ENCODE peak calls at places on chromosomes 7 and 10, in four cellular contexts. W is testis, O is NB4, M is omental fat pad. F is an unnamed sample.

GRCh38 chr7:136555933-136556332 is 312.5 kb upstream of the CHRM2 start:
- DNase-seq in M (no peak), W (no peak), O (no peak), F (no peak)

GRCh38 chr10:1650542-1651279 is 86.6 kb downstream of the ADARB2 start:
- DNase-seq in M (no peak), W (no peak), O (no peak), F (no peak)

GRCh38 chr7:115059312-115059711 is 137.4 kb downstream of the MDFIC start:
- DNase-seq in M (no peak), O (no peak), W (no peak), F (no peak)

GRCh38 chr10:75042292-75042974 is 69.0 kb upstream of the SAMD8 start:
- DNase-seq in O (no peak), M (no peak), W (no peak), F (no peak)

GRCh38 chr10:121618906-121619305 is 20.7 kb upstream of the FGFR2 start:
- DNase-seq in M (no peak), O (no peak), W (no peak), F (no peak)

GRCh38 chr10:122939819-122940543 is 14.0 kb downstream of the C10orf88 start:
- DNase-seq in O (no peak), M (no peak), W (no peak), F (no peak)

GRCh38 chr10:71687480-71687879 is 32.1 kb downstream of the C10orf105 start:
- DNase-seq in M (no peak), W (no peak), O (no peak), F (no peak)

GRCh38 chr10:65793738-65794425 is 1132.0 kb upstream of the LRRTM3 start:
- DNase-seq in M (no peak), W (no peak), O (no peak), F (no peak)

GRCh38 chr7:105594034-105594433 is 12.7 kb upstream of the EFCAB10 start:
- DNase-seq in O (no peak), W (no peak), M (no peak), F (no peak)

GRCh38 chr10:6891924-6892323 is 311.8 kb upstream of the PRKCQ start:
- DNase-seq in M (no peak), W (no peak), O (no peak), F (no peak)

GRCh38 chr10:103895458-103896186 is 22.4 kb downstream of the STN1 start:
- DNase-seq in O (no peak), M (no peak), W (no peak), F (no peak)

GRCh38 chr7:101555921-101556275 is 73.2 kb downstream of the MYL10 start:
- DNase-seq in W (no peak), O (no peak), M (no peak), F (peak)

GRCh38 chr10:100811752-100812750 is 66.7 kb downstream of the PAX2 start:
- DNase-seq in M (peak), O (no peak), W (no peak), F (no peak)

GRCh38 chr7:112726076-112726475 is 64.1 kb downstream of the TMEM168 start:
- DNase-seq in W (no peak), M (no peak), O (peak), F (no peak)

GRCh38 chr10:78025685-78026364 is 3.5 kb downstream of the POLR3A start:
- DNase-seq in M (no peak), W (no peak), O (no peak), F (no peak)

GRCh38 chr7:50734246-50734645 is 48.5 kb downstream of the GRB10 start:
- DNase-seq in W (no peak), M (no peak), O (no peak), F (no peak)

GRCh38 chr10:44234471-44234850 is 150.4 kb downstream of the CXCL12 start:
- DNase-seq in M (no peak), O (no peak), W (no peak), F (no peak)

GRCh38 chr7:69922011-69922803 is 323.9 kb downstream of the AUTS2 start:
- DNase-seq in W (no peak), O (no peak), M (no peak), F (no peak)

GRCh38 chr7:46833186-46833585 is 748.7 kb downstream of the TNS3 start:
- DNase-seq in O (no peak), M (no peak), W (no peak), F (no peak)

GRCh38 chr7:36967387-36967786 is 243.1 kb upstream of the AOAH start:
- DNase-seq in O (peak), M (no peak), W (peak), F (no peak)

GRCh38 chr7:47383064-47383463 is 198.8 kb downstream of the TNS3 start:
- DNase-seq in M (no peak), O (no peak), W (no peak), F (no peak)

GRCh38 chr10:46516660-46517416 is 39.6 kb downstream of the GPRIN2 start:
- DNase-seq in O (no peak), W (peak), M (no peak), F (no peak)

GRCh38 chr7:157930441-157930840 is 593.6 kb downstream of the DNAJB6 start:
- DNase-seq in O (no peak), W (no peak), M (no peak), F (no peak)

GRCh38 chr10:110456046-110456445 is 41.7 kb upstream of the DUSP5 start:
- DNase-seq in W (no peak), M (no peak), O (peak), F (no peak)

GRCh38 chr7:31056775-31057346 is 4.8 kb downstream of the ADCYAP1R1 start:
- DNase-seq in M (no peak), O (peak), W (no peak), F (no peak)

GRCh38 chr7:30933124-30933893 is 21.7 kb downstream of the AQP1 start:
- DNase-seq in O (no peak), M (no peak), W (no peak), F (no peak)

GRCh38 chr7:28296571-28297483 is 115.5 kb upstream of the CREB5 start:
- DNase-seq in M (no peak), O (peak), W (peak), F (no peak)

GRCh38 chr7:151008511-151009323 is 15.6 kb downstream of the ATG9B start:
- DNase-seq in M (peak), W (peak), O (peak), F (peak)

GRCh38 chr10:74460812-74461211 is 309.8 kb downstream of the ADK start:
- DNase-seq in W (no peak), O (no peak), M (no peak), F (no peak)

GRCh38 chr10:132850246-132850645 is 64.3 kb upstream of the NKX6-2 start:
- DNase-seq in W (peak), O (no peak), M (no peak), F (peak)

GRCh38 chr7:88927-89921 is 103.1 kb upstream of the FAM20C start:
- DNase-seq in W (no peak), M (peak), O (peak), F (no peak)

GRCh38 chr10:132265878-132266496 is 41.8 kb downstream of the STK32C start:
- DNase-seq in M (no peak), W (no peak), O (no peak), F (no peak)

GRCh38 chr10:112115781-112116385 is 67.7 kb downstream of the GPAM start:
- DNase-seq in O (peak), W (peak), M (no peak), F (peak)

GRCh38 chr7:92904292-92905131 is 68.1 kb upstream of the CDK6 start:
- DNase-seq in W (no peak), M (no peak), O (peak), F (no peak)

GRCh38 chr10:73169320-73169719 is 1.4 kb downstream of the FAM149B1 start:
- DNase-seq in W (no peak), O (no peak), M (no peak), F (no peak)

DNA sequence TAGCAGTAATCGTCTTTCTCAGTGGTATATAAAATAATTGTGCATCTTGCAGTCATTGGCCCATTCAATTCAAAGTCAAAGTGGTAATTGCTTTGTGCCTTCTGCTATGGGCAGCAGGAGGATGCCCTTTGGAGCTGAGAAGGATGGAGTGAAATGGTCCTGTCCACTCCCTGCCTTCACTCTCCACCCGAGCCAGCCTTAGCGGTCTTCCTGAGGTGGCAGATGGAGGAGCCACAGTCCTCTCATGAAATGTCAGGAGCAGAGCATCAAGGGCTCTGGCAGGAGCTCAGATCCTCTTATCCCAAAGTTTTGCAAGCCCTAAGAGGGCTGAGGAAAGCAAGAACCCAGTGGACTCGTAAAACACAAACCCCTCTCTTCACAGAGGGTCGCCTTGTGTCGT is 199.4 kb downstream of the DYNC1I1 start:
- DNase-seq in W (no peak), O (no peak), M (no peak), F (no peak)
- TF ChIP-seq CTCF in W (no peak), O (no peak), M (no peak), F (no peak)

GRCh38 chr7:74253975-74254857 is at the start of gene RFC2:
- DNase-seq in O (peak), M (peak), W (peak), F (peak)
- TF ChIP-seq CTCF in O (no peak), M (no peak), W (peak), F (peak)

DNA sequence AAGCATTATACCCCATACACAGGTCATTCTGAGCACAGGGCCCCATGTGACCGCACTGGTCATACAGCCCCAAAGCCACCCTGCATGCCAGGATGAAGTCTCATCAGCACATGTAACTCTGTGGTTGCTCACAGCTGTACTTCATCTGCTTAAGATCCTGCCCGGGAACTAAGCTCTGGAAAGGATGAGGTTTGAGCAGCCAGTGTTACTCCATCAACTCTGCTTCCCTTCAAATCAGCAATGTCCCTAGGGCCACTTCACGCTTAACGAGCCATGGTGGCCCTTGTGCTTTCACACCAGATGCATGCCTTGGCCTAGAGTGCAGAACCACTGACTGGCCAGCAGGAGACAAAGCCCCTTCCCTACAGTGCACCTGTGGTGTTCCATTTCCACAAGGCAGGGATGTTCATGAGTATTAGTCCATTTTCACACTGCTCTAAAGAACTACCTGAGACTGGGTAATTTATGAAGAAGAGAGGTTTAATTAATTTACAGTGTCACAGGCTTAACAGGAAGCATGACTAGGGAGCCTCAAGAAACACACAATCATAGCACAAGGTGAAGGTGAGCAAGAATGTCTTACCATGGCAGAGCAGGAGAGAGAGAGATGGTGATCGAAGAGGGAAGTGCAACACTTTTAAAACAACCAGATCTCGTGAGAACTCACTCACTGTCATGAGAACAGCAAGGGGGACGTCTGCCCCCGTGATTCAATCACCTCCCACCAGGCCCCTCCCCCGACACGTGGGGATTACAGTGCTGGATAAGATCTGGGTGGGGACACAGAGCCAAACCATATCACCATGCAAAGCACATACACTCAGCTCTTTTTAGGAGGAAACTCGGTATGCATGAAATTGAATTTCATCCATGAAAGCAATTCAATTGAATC is 149.0 kb upstream of the CDCA7L start:
- DNase-seq in W (no peak), M (no peak), O (no peak), F (no peak)
- TF ChIP-seq CTCF in W (no peak), M (no peak), O (no peak), F (no peak)

DNA sequence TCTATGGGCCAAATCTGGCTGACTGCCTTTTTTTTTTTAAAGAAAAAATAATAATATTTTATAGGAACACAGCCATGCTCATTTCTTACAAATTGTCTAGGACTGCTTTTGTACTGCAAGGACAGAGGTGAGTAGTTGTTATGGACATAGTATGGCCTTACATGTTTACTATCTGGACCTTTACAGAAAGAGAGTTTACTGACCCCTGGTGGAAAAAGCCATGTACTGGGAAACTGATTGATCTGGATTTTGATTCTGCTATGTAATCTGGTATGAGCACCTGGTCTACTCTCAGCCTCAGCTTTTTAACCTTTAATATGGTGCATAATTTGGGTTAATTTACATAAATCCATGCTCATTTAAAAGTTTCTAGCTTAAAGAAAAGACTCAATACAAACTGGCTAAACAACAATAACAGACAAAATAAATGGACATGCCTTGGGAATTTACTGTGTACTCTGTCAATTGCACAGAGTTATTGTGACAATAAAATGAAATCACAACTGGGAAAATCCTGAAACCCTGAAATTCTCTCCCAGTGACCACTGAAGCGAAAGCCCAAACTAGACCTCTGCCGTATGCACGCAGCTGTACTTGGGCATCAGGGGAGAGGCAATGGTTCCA is 260.7 kb downstream of the BMPER start:
- DNase-seq in W (no peak), M (no peak), O (peak), F (no peak)
- TF ChIP-seq CTCF in W (no peak), M (no peak), O (peak), F (peak)

DNA sequence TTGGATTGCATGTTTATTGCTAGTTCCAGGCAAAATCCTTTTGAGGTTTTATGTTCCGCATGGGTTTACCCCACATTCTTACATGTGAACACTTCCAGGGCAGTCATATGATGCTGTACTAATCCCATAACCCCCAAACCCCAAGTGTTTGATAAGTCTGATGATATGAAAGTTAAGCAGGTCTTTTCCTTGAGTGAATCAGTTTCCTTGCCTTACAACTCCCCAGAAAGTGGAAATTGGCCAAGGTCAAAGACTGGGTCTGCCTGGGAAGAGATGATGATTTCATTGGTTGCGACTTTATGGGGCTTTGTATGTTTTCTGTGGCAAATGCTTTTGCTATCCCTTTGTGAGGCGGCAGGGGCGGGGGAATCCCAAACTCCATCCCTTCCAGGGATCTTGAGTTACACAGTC is 24.7 kb downstream of the AFAP1L2 start:
- DNase-seq in O (no peak), W (no peak), M (no peak), F (no peak)
- TF ChIP-seq CTCF in O (no peak), W (no peak), M (no peak), F (no peak)

DNA sequence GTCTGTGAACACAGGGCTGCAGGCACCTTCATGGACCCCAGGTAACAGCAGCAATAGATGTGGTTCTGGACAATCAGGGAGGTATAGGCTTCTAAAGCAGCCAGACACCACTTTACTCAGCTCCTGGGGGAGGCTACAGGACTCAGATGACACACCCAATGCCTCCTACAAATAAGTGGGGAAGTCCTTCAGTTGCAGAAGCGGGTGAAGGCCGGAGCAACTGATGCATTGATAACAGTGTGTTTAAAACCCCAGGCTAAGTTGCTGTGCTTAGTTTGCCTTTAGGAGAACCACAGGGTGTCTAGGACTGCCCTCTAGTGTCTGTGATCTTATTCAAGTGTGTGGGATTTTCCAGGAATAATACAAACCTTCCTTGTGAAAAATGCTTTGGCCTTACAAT is 5.9 kb upstream of the ITGA8 start:
- DNase-seq in O (peak), W (peak), M (no peak), F (no peak)
- TF ChIP-seq CTCF in O (peak), W (no peak), M (no peak), F (no peak)

GRCh38 chr10:30863516-30864210 is 168.0 kb downstream of the ZNF438 start:
- DNase-seq in O (peak), M (no peak), W (no peak), F (no peak)
- TF ChIP-seq CTCF in O (no peak), M (no peak), W (no peak), F (no peak)